ENCODE peak calls at places on chromosome 7, in nine cellular contexts. I is brain microvascular endothelial cell, W is fibroblast of lung, X is LNCaP clone FGC, B is A549, J is IMR-90, Z is colonic mucosa, A is heart left ventricle, H is stomach. M is an unnamed sample.
A peak's percentile ranks its signal among the peaks of the same experiment; 100 is the strongest.

GRCh38 chr7:42552227-42552626 is 315.2 kb upstream of the GLI3 start:
- DNase-seq in I (no peak), W (no peak), X (no peak), B (no peak), J (no peak), Z (no peak), A (no peak), H (no peak), M (no peak)

GRCh38 chr7:19106308-19107141 is 10.9 kb downstream of the TWIST1 start:
- DNase-seq in I (no peak), W (no peak), X (no peak), B (no peak), J (no peak), Z (no peak), A (no peak), H (no peak), M (no peak)

GRCh38 chr7:38232475-38233366 is 40.7 kb downstream of the TARP start:
- DNase-seq in I (peak; percentile 26), W (no peak), X (no peak), B (no peak), J (peak; percentile 10), Z (peak; percentile 27), A (no peak), H (peak; percentile 40), M (no peak)

GRCh38 chr7:22326181-22326580 is 30.8 kb downstream of the RAPGEF5 start:
- DNase-seq in I (no peak), W (no peak), X (peak; percentile 63), B (no peak), J (no peak), Z (no peak), A (no peak), H (no peak), M (no peak)

GRCh38 chr7:56291-56913 is 136.0 kb upstream of the FAM20C start:
- DNase-seq in I (no peak), W (no peak), X (no peak), B (no peak), J (no peak), Z (no peak), A (peak; percentile 50), H (no peak), M (no peak)

GRCh38 chr7:29918850-29919249 is 70.8 kb downstream of the SCRN1 start:
- DNase-seq in I (no peak), W (no peak), X (no peak), B (no peak), J (no peak), Z (no peak), A (no peak), H (no peak), M (no peak)

GRCh38 chr7:46900312-46901263 is 681.3 kb downstream of the TNS3 start:
- DNase-seq in I (no peak), W (peak; percentile 66), X (peak; percentile 42), B (no peak), J (peak; percentile 15), Z (no peak), A (peak; percentile 76), H (no peak), M (no peak)

GRCh38 chr7:84582747-84583146 is 388.2 kb upstream of the SEMA3A start:
- DNase-seq in I (no peak), W (no peak), X (no peak), B (no peak), J (no peak), Z (no peak), A (no peak), H (no peak), M (no peak)

GRCh38 chr7:7789551-7789988 is 71.2 kb upstream of the RPA3 start:
- DNase-seq in I (no peak), W (no peak), X (no peak), B (no peak), J (no peak), Z (no peak), A (no peak), H (no peak), M (no peak)

GRCh38 chr7:155506854-155507337 is 39.5 kb downstream of the CNPY1 start:
- DNase-seq in I (no peak), W (peak; percentile 14), X (peak; percentile 14), B (no peak), J (peak; percentile 16), Z (no peak), A (no peak), H (no peak), M (no peak)

GRCh38 chr7:22932896-22933295 is 81.0 kb downstream of the HYCC1 start:
- DNase-seq in I (no peak), W (no peak), X (no peak), B (no peak), J (no peak), Z (no peak), A (no peak), H (no peak), M (no peak)

GRCh38 chr7:157022681-157023588 is 12.5 kb upstream of the MNX1 start:
- DNase-seq in I (no peak), W (no peak), X (peak; percentile 67), B (no peak), J (no peak), Z (peak; percentile 33), A (no peak), H (peak; percentile 70), M (no peak)

GRCh38 chr7:1336509-1336908 is 103.8 kb downstream of the UNCX start:
- DNase-seq in I (no peak), W (no peak), X (no peak), B (no peak), J (no peak), Z (no peak), A (no peak), H (no peak), M (no peak)

GRCh38 chr7:96308253-96308949 is 13.5 kb downstream of the SLC25A13 start:
- DNase-seq in I (no peak), W (peak; percentile 13), X (no peak), B (no peak), J (no peak), Z (no peak), A (no peak), H (no peak), M (no peak)

GRCh38 chr7:149477494-149478443 is 16.9 kb upstream of the ZNF777 start:
- DNase-seq in I (no peak), W (no peak), X (no peak), B (no peak), J (no peak), Z (no peak), A (no peak), H (no peak), M (no peak)

GRCh38 chr7:18096087-18096486 is 68.4 kb upstream of the PRPS1L1 start:
- DNase-seq in I (no peak), W (no peak), X (no peak), B (no peak), J (no peak), Z (no peak), A (no peak), H (no peak), M (no peak)

DNA sequence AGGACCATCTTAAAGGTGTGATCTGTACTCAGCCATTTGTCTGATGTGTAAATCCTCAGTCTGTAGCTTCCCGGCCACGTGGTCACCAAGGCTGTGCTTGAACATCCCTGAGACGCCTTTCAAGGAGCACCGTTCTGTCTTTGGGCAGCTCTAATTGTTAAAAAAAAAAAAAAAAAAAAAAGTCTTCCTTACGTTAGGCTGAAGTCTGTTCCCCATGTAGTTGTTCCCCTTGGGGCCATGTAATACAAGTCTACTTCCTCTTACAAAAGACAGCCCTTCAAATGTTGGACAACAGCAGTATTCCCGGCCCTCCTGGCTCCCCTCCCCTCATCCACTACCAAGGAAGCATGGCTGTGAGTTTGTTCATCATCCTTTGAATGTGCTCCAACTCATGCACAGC is 392.3 kb upstream of the GALNT17 start:
- DNase-seq in I (no peak), W (no peak), X (no peak), B (no peak), J (no peak), Z (no peak), A (no peak), H (no peak), M (no peak)
- H3K4me3 ChIP-seq in I (no peak overlapping the region), W (no peak overlapping the region), X (no peak overlapping the region), B (no peak overlapping the region), J (no peak overlapping the region), Z (no peak overlapping the region), A (no peak overlapping the region), H (no peak overlapping the region), M (no peak overlapping the region)

DNA sequence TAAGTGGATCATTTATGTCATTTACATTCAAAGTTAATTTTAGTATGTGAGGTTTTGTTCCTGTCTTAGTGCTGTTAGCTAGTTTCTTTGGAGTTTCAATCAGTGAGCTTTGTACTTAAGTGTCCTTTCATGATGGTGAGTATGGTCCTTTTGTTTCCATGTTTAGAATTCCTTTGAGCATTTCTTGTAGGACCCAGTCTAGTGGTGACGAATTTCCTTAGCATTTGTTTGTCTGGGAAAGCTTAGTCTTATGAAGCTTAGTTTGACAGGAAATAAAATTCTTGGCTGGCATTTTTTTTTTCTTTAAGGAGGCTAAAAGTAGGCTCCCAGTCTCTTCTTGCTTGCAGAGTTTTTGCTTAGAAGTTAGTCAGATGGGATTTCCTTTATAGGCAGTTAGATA is 209.1 kb upstream of the SEMA3C start:
- DNase-seq in I (no peak), W (no peak), X (no peak), B (no peak), J (peak; percentile 38), Z (no peak), A (no peak), H (no peak), M (no peak)
- TF ChIP-seq CTCF in I (no peak), W (no peak), X (no peak), B (no peak), J (no peak), Z (no peak), A (no peak), H (no peak), M (no peak)

DNA sequence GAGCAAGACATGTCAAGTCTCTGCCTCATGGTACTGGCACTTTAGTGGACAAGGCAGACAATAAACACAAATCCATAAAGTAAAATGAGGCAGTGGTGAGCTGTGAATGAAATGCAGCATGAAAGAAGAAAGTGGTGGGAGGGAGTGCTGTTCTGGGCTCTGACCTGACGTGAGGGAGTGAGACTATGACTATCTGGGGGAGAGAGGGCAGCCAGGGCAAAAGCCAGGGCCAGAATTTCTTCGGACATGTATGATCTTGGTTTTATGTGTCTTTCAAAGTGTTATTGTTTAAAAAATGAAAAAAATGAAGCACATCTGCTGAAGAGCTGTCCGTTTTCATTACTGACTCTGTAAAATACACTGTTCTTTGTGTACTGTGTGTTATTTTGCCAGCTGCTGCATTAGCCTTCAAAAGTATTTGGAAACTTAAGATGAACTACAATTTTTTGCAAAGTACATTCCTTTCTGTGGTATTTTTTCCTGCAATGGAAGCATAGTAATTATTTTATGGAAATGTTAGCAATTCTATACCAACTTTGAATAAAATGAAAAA is 70.2 kb upstream of the KLF14 start:
- DNase-seq in I (no peak), W (no peak), X (no peak), B (no peak), J (no peak), Z (no peak), A (no peak), H (no peak), M (no peak)
- H3K4me3 ChIP-seq in I (no peak overlapping the region), W (no peak overlapping the region), X (no peak overlapping the region), B (no peak overlapping the region), J (no peak overlapping the region), Z (no peak overlapping the region), A (no peak overlapping the region), H (no peak overlapping the region), M (no peak overlapping the region)

DNA sequence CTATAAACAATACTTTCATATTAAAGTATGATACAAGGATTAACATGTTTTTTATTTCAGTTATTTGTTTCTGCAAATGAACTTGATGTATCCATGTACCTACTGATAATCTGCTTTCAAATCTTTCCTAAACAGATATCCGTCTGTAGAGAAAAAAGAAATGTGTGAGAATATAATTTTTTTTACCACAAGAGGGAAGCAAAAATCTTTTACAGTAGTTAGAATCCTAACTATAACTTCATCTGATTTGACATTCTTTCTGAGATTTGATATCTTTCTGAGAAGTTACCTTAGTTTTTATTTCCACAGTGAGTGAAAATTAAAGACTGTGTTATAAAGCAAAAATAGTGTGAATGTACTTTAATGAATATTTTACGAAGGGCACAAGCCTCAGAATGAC is 203.9 kb upstream of the PCLO start:
- DNase-seq in I (no peak), W (peak; percentile 2), X (no peak), B (peak; percentile 4), J (no peak), Z (no peak), A (no peak), H (no peak), M (no peak)
- TF ChIP-seq CTCF in I (peak; percentile 3), W (no peak), X (peak; percentile 27), B (peak; percentile 38), J (no peak), Z (no peak), A (no peak), H (no peak), M (no peak)